ENCODE peak calls at places on chromosome 2, in eight cellular contexts. K is transverse colon, R is Panc1, G is GM23338, B is suprapubic skin, V is HCT116, C is stomach, O is upper lobe of left lung. I is an unnamed sample.

GRCh38 chr2:173555833-173556232 is 201.2 kb downstream of the CDCA7 start:
- DNase-seq in C (no peak), K (no peak), O (no peak), G (no peak), R (no peak), B (no peak), V (no peak), I (no peak)

GRCh38 chr2:37681587-37681986 is 10.1 kb upstream of the CDC42EP3 start:
- DNase-seq in G (no peak), C (no peak), O (no peak), V (no peak), R (no peak), B (no peak), K (no peak), I (no peak)

GRCh38 chr2:120978359-120979050 is 242.8 kb downstream of the GLI2 start:
- DNase-seq in K (no peak), O (no peak), G (no peak), B (no peak), R (no peak), V (no peak), C (no peak), I (peak; percentile 68)

GRCh38 chr2:24642351-24642750 is 150.8 kb downstream of the PTRHD1 start:
- DNase-seq in B (no peak), R (no peak), V (no peak), G (no peak), O (no peak), K (no peak), C (no peak), I (no peak)

GRCh38 chr2:232539298-232540231 is at the start of gene CHRNG:
- DNase-seq in C (peak; percentile 24), B (no peak), O (peak; percentile 18), V (no peak), G (no peak), R (no peak), K (no peak), I (peak; percentile 71)

GRCh38 chr2:84481702-84482101 is 22.6 kb upstream of the SUCLG1 start:
- DNase-seq in V (no peak), B (no peak), K (no peak), C (no peak), O (no peak), R (no peak), G (no peak), I (no peak)

GRCh38 chr2:72722492-72723090 is 103.2 kb downstream of the EXOC6B start:
- DNase-seq in O (no peak), C (no peak), R (no peak), G (no peak), V (no peak), B (no peak), K (no peak), I (no peak)

GRCh38 chr2:149585317-149585885 is 2.2 kb downstream of the MMADHC start:
- DNase-seq in B (no peak), C (no peak), K (no peak), R (no peak), O (no peak), V (no peak), G (no peak), I (no peak)

GRCh38 chr2:69089244-69089643 is 76.3 kb downstream of the ANTXR1 start:
- DNase-seq in R (no peak), C (no peak), G (no peak), V (no peak), O (no peak), B (no peak), K (no peak), I (no peak)

GRCh38 chr2:26558271-26559043 is 80.5 kb upstream of the OTOF start:
- DNase-seq in B (peak; percentile 31), K (no peak), C (no peak), V (no peak), G (no peak), R (no peak), O (peak; percentile 17), I (peak; percentile 62)

GRCh38 chr2:105782123-105782522 is 37.4 kb downstream of the NCK2 start:
- DNase-seq in R (no peak), K (no peak), G (no peak), V (no peak), O (no peak), B (no peak), C (no peak), I (no peak)

GRCh38 chr2:28639836-28640235 is 111.8 kb upstream of the PPP1CB start:
- DNase-seq in V (no peak), R (no peak), K (peak; percentile 71), C (peak; percentile 53), B (no peak), O (no peak), G (no peak), I (no peak)

GRCh38 chr2:158797963-158798700 is 3.0 kb downstream of the DAPL1 start:
- DNase-seq in V (no peak), O (no peak), B (no peak), K (no peak), G (no peak), C (no peak), R (no peak), I (no peak)

GRCh38 chr2:74003494-74004211 is 18.9 kb downstream of the TET3 start:
- DNase-seq in O (no peak), R (no peak), K (no peak), V (no peak), G (peak; percentile 30), C (no peak), B (no peak), I (peak; percentile 66)

GRCh38 chr2:146246734-146247523 is 1597.9 kb upstream of the ACVR2A start:
- DNase-seq in B (no peak), K (no peak), C (no peak), G (no peak), R (no peak), O (no peak), V (no peak), I (no peak)

GRCh38 chr2:38876407-38876806 is 631 bp downstream of the MORN2 start:
- DNase-seq in C (no peak), B (no peak), K (no peak), R (no peak), V (no peak), G (no peak), O (no peak), I (no peak)

GRCh38 chr2:222671259-222672067 is at the start of gene MOGAT1:
- DNase-seq in B (no peak), R (no peak), C (peak; percentile 56), K (peak; percentile 34), O (peak; percentile 48), G (peak; percentile 91), V (no peak), I (peak; percentile 87)

GRCh38 chr2:238330391-238330790 is 10.1 kb downstream of the TRAF3IP1 start:
- DNase-seq in K (no peak), O (no peak), V (no peak), G (no peak), B (no peak), R (no peak), C (no peak), I (no peak)

GRCh38 chr2:222952204-222952603 is 91.4 kb downstream of the ACSL3 start:
- DNase-seq in V (no peak), B (no peak), R (no peak), K (no peak), O (no peak), C (peak; percentile 80), G (no peak), I (no peak)

GRCh38 chr2:218257390-218257981 is 3.3 kb upstream of the GPBAR1 start:
- DNase-seq in G (peak; percentile 91), O (peak; percentile 46), R (no peak), V (peak; percentile 35), C (no peak), B (peak; percentile 63), K (peak; percentile 31), I (no peak)

GRCh38 chr2:225756198-225756597 is 356.7 kb downstream of the NYAP2 start:
- DNase-seq in B (no peak), G (no peak), C (no peak), V (no peak), K (no peak), R (no peak), O (no peak), I (no peak)

GRCh38 chr2:183079335-183079775 is 808 bp downstream of the DUSP19 start:
- DNase-seq in V (no peak), C (no peak), B (no peak), G (no peak), K (no peak), R (no peak), O (no peak), I (no peak)

GRCh38 chr2:213834746-213835145 is 550.5 kb downstream of the SPAG16 start:
- DNase-seq in O (no peak), R (no peak), V (no peak), K (no peak), C (no peak), B (no peak), G (no peak), I (no peak)

GRCh38 chr2:38528008-38528442 is 74.7 kb downstream of the HNRNPLL start:
- DNase-seq in B (peak; percentile 65), K (no peak), O (peak; percentile 23), R (no peak), V (no peak), G (peak; percentile 79), C (no peak), I (peak; percentile 76)

GRCh38 chr2:162490052-162490717 is 146.3 kb downstream of the GCA start:
- DNase-seq in C (no peak), B (no peak), V (no peak), K (no peak), G (no peak), O (no peak), R (no peak), I (no peak)

GRCh38 chr2:201858267-201858666 is 51.9 kb downstream of the CDK15 start:
- DNase-seq in R (no peak), B (no peak), V (no peak), C (no peak), G (peak; percentile 53), K (no peak), O (no peak), I (no peak)
- H3K4me3 ChIP-seq in R (no peak overlapping the region), B (no peak overlapping the region), V (no peak overlapping the region), C (no peak overlapping the region), G (peak overlapping the region; percentile 41), K (no peak overlapping the region), O (no peak overlapping the region), I (no peak overlapping the region)

GRCh38 chr2:197137234-197137633 is 173.3 kb downstream of the ANKRD44 start:
- DNase-seq in G (no peak), O (no peak), R (no peak), C (no peak), V (no peak), B (no peak), K (no peak), I (no peak)
- H3K4me1 ChIP-seq in G (no peaks in the 10 kb centered on the region), O (peaks cover 20% of the 10 kb centered on the region), R (no peaks in the 10 kb centered on the region), C (peaks cover 8% of the 10 kb centered on the region), V (no peaks in the 10 kb centered on the region), B (no peaks in the 10 kb centered on the region), K (peaks cover 7% of the 10 kb centered on the region), I (peaks cover 96% of the 10 kb centered on the region)

GRCh38 chr2:42407476-42407875 is 46.5 kb upstream of the COX7A2L start:
- DNase-seq in B (no peak), O (no peak), K (no peak), G (no peak), C (no peak), R (no peak), V (no peak), I (no peak)
- TF ChIP-seq POLR2AphosphoS5 in B (no peak), O (no peak), K (no peak), G (no peak), C (no peak), R (no peak), V (no peak), I (no peak)

DNA sequence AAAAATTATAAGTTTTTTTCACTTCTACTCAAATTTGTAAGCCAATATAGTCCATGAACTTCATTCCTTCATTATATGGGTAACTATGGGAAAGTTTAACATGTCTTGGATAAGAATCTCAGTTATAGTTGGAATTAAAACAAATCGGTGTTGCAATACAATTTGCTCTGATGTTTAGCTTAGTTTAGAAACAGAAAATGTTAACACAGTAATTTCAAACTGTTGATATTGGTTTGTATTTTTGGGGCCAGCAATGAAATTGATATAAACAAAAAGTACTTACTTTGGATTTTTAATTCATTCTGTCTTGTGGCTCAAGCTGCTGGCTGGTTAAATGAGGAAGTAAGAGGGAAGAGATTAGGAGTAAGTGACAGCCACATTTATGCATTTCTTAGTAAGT is 368.5 kb upstream of the NT5C1B start:
- DNase-seq in K (no peak), B (no peak), V (no peak), G (no peak), O (no peak), R (no peak), C (no peak), I (no peak)
- H3K4me3 ChIP-seq in K (no peak overlapping the region), B (no peak overlapping the region), V (no peak overlapping the region), G (no peak overlapping the region), O (no peak overlapping the region), R (no peak overlapping the region), C (no peak overlapping the region), I (no peak overlapping the region)

I was measured in spleen.